ENCODE peak calls at places on chromosome 3, in four cellular contexts. One of them, this sample, is unnamed.

GRCh38 chr3:42600958-42601675 is 631 bp downstream of the NKTR start:
- DNase-seq in GM04504: peak
- DNase-seq in HEK293T: peak
- DNase-seq in activated T-helper 1 cell treated with Interleukin-2 at 50 U/mL for 16 hours: peak
- DNase-seq in this sample: no peak

GRCh38 chr3:176734146-176734545 is 463.1 kb downstream of the TBL1XR1 start:
- DNase-seq in activated T-helper 1 cell treated with Interleukin-2 at 50 U/mL for 16 hours: no peak
- DNase-seq in HEK293T: no peak
- DNase-seq in GM04504: no peak
- DNase-seq in this sample: no peak

GRCh38 chr3:147846854-147847453 is 437.8 kb downstream of the ZIC1 start:
- DNase-seq in GM04504: no peak
- DNase-seq in HEK293T: no peak
- DNase-seq in activated T-helper 1 cell treated with Interleukin-2 at 50 U/mL for 16 hours: no peak
- DNase-seq in this sample: no peak

GRCh38 chr3:123312331-123313265 is 110.9 kb downstream of the SEC22A start:
- DNase-seq in GM04504: no peak
- DNase-seq in HEK293T: no peak
- DNase-seq in activated T-helper 1 cell treated with Interleukin-2 at 50 U/mL for 16 hours: no peak
- DNase-seq in this sample: no peak

GRCh38 chr3:59695858-59696257 is 646.0 kb upstream of the CFAP20DC start:
- DNase-seq in GM04504: no peak
- DNase-seq in HEK293T: no peak
- DNase-seq in activated T-helper 1 cell treated with Interleukin-2 at 50 U/mL for 16 hours: no peak
- DNase-seq in this sample: no peak

GRCh38 chr3:52247455-52248164 is 2.1 kb downstream of the PPM1M start:
- DNase-seq in HEK293T: no peak
- DNase-seq in GM04504: no peak
- DNase-seq in activated T-helper 1 cell treated with Interleukin-2 at 50 U/mL for 16 hours: no peak
- DNase-seq in this sample: no peak

GRCh38 chr3:50648297-50648696 is 26.4 kb upstream of the DOCK3 start:
- DNase-seq in activated T-helper 1 cell treated with Interleukin-2 at 50 U/mL for 16 hours: no peak
- DNase-seq in GM04504: no peak
- DNase-seq in HEK293T: no peak
- DNase-seq in this sample: no peak

GRCh38 chr3:13379191-13379830 is 40.8 kb downstream of the NUP210 start:
- DNase-seq in GM04504: peak
- DNase-seq in activated T-helper 1 cell treated with Interleukin-2 at 50 U/mL for 16 hours: no peak
- DNase-seq in HEK293T: no peak
- DNase-seq in this sample: no peak

GRCh38 chr3:32121137-32121536 is 14.7 kb downstream of the GPD1L start:
- DNase-seq in HEK293T: no peak
- DNase-seq in activated T-helper 1 cell treated with Interleukin-2 at 50 U/mL for 16 hours: no peak
- DNase-seq in GM04504: no peak
- DNase-seq in this sample: no peak

GRCh38 chr3:45575491-45575923 is 19.0 kb upstream of the LIMD1 start:
- DNase-seq in activated T-helper 1 cell treated with Interleukin-2 at 50 U/mL for 16 hours: no peak
- DNase-seq in HEK293T: no peak
- DNase-seq in GM04504: no peak
- DNase-seq in this sample: no peak

GRCh38 chr3:69385723-69386483 is at the start of gene FRMD4B:
- DNase-seq in GM04504: no peak
- DNase-seq in HEK293T: peak
- DNase-seq in activated T-helper 1 cell treated with Interleukin-2 at 50 U/mL for 16 hours: no peak
- DNase-seq in this sample: no peak

GRCh38 chr3:8848696-8849131 is 79.3 kb upstream of the OXTR start:
- DNase-seq in GM04504: no peak
- DNase-seq in activated T-helper 1 cell treated with Interleukin-2 at 50 U/mL for 16 hours: no peak
- DNase-seq in HEK293T: no peak
- DNase-seq in this sample: no peak

GRCh38 chr3:27486328-27486727 is 2.1 kb upstream of the SLC4A7 start:
- DNase-seq in activated T-helper 1 cell treated with Interleukin-2 at 50 U/mL for 16 hours: no peak
- DNase-seq in GM04504: no peak
- DNase-seq in HEK293T: no peak
- DNase-seq in this sample: no peak

GRCh38 chr3:128242818-128243601 is 89.7 kb downstream of the EEFSEC start:
- DNase-seq in activated T-helper 1 cell treated with Interleukin-2 at 50 U/mL for 16 hours: no peak
- DNase-seq in GM04504: no peak
- DNase-seq in HEK293T: no peak
- DNase-seq in this sample: no peak

GRCh38 chr3:45311327-45311726 is 77.0 kb upstream of the LARS2 start:
- DNase-seq in HEK293T: no peak
- DNase-seq in GM04504: no peak
- DNase-seq in activated T-helper 1 cell treated with Interleukin-2 at 50 U/mL for 16 hours: no peak
- DNase-seq in this sample: no peak

GRCh38 chr3:156781310-156782230 is 44.6 kb upstream of the LEKR1 start:
- DNase-seq in GM04504: no peak
- DNase-seq in HEK293T: no peak
- DNase-seq in activated T-helper 1 cell treated with Interleukin-2 at 50 U/mL for 16 hours: no peak
- DNase-seq in this sample: no peak

GRCh38 chr3:20137642-20138041 is 48.4 kb downstream of the SGO1 start:
- DNase-seq in activated T-helper 1 cell treated with Interleukin-2 at 50 U/mL for 16 hours: no peak
- DNase-seq in HEK293T: no peak
- DNase-seq in GM04504: no peak
- DNase-seq in this sample: no peak

GRCh38 chr3:177647876-177648275 is 450.6 kb upstream of the TBL1XR1 start:
- DNase-seq in HEK293T: no peak
- DNase-seq in activated T-helper 1 cell treated with Interleukin-2 at 50 U/mL for 16 hours: no peak
- DNase-seq in GM04504: no peak
- DNase-seq in this sample: no peak

GRCh38 chr3:187122261-187122660 is 17.0 kb downstream of the RPL39L start:
- DNase-seq in HEK293T: no peak
- DNase-seq in activated T-helper 1 cell treated with Interleukin-2 at 50 U/mL for 16 hours: no peak
- DNase-seq in GM04504: no peak
- DNase-seq in this sample: no peak

GRCh38 chr3:112640333-112640863 is 545 bp downstream of the CCDC80 start:
- DNase-seq in activated T-helper 1 cell treated with Interleukin-2 at 50 U/mL for 16 hours: no peak
- DNase-seq in GM04504: peak
- DNase-seq in HEK293T: no peak
- DNase-seq in this sample: no peak

GRCh38 chr3:139718415-139718814 is 40.6 kb upstream of the NMNAT3 start:
- DNase-seq in HEK293T: peak
- DNase-seq in GM04504: peak
- DNase-seq in activated T-helper 1 cell treated with Interleukin-2 at 50 U/mL for 16 hours: no peak
- DNase-seq in this sample: no peak

GRCh38 chr3:113219605-113220300 is 8.4 kb downstream of the BOC start:
- DNase-seq in activated T-helper 1 cell treated with Interleukin-2 at 50 U/mL for 16 hours: no peak
- DNase-seq in GM04504: no peak
- DNase-seq in HEK293T: no peak
- DNase-seq in this sample: no peak

GRCh38 chr3:151439652-151440125 is 21.2 kb downstream of the IGSF10 start:
- DNase-seq in GM04504: peak
- DNase-seq in activated T-helper 1 cell treated with Interleukin-2 at 50 U/mL for 16 hours: no peak
- DNase-seq in HEK293T: peak
- DNase-seq in this sample: no peak

GRCh38 chr3:122572940-122573412 is 4.5 kb upstream of the PARP15 start:
- DNase-seq in GM04504: peak
- DNase-seq in activated T-helper 1 cell treated with Interleukin-2 at 50 U/mL for 16 hours: no peak
- DNase-seq in HEK293T: no peak
- DNase-seq in this sample: no peak

GRCh38 chr3:160060409-160061027 is 71.9 kb downstream of the IL12A start:
- DNase-seq in HEK293T: no peak
- DNase-seq in GM04504: no peak
- DNase-seq in activated T-helper 1 cell treated with Interleukin-2 at 50 U/mL for 16 hours: no peak
- DNase-seq in this sample: no peak

GRCh38 chr3:160393346-160394008 is 5.5 kb downstream of the IFT80 start:
- DNase-seq in activated T-helper 1 cell treated with Interleukin-2 at 50 U/mL for 16 hours: no peak
- DNase-seq in HEK293T: no peak
- DNase-seq in GM04504: no peak
- DNase-seq in this sample: no peak

GRCh38 chr3:10688548-10689172 is 127.4 kb upstream of the SLC6A11 start:
- DNase-seq in activated T-helper 1 cell treated with Interleukin-2 at 50 U/mL for 16 hours: no peak
- DNase-seq in HEK293T: no peak
- DNase-seq in GM04504: no peak
- DNase-seq in this sample: no peak

GRCh38 chr3:51622868-51623267 is 48.2 kb upstream of the TEX264 start:
- DNase-seq in activated T-helper 1 cell treated with Interleukin-2 at 50 U/mL for 16 hours: no peak
- DNase-seq in GM04504: peak
- DNase-seq in HEK293T: no peak
- DNase-seq in this sample: no peak

GRCh38 chr3:77320514-77320913 is 280.6 kb downstream of the ROBO2 start:
- DNase-seq in HEK293T: no peak
- DNase-seq in activated T-helper 1 cell treated with Interleukin-2 at 50 U/mL for 16 hours: no peak
- DNase-seq in GM04504: no peak
- DNase-seq in this sample: no peak

GRCh38 chr3:124395584-124396340 is 334.5 kb upstream of the UMPS start:
- DNase-seq in activated T-helper 1 cell treated with Interleukin-2 at 50 U/mL for 16 hours: no peak
- DNase-seq in HEK293T: no peak
- DNase-seq in GM04504: no peak
- DNase-seq in this sample: no peak

GRCh38 chr3:24270204-24270671 is 224.4 kb downstream of the THRB start:
- DNase-seq in HEK293T: no peak
- DNase-seq in GM04504: no peak
- DNase-seq in activated T-helper 1 cell treated with Interleukin-2 at 50 U/mL for 16 hours: no peak
- DNase-seq in this sample: no peak

GRCh38 chr3:126258670-126259069 is 78.3 kb upstream of the ALDH1L1 start:
- DNase-seq in HEK293T: no peak
- DNase-seq in activated T-helper 1 cell treated with Interleukin-2 at 50 U/mL for 16 hours: no peak
- DNase-seq in GM04504: no peak
- DNase-seq in this sample: no peak

GRCh38 chr3:125322166-125322565 is 53.0 kb downstream of the ZNF148 start:
- DNase-seq in activated T-helper 1 cell treated with Interleukin-2 at 50 U/mL for 16 hours: no peak
- DNase-seq in GM04504: peak
- DNase-seq in HEK293T: peak
- DNase-seq in this sample: no peak

GRCh38 chr3:129481783-129482332 is 41.8 kb downstream of the IFT122 start:
- DNase-seq in HEK293T: no peak
- DNase-seq in GM04504: no peak
- DNase-seq in activated T-helper 1 cell treated with Interleukin-2 at 50 U/mL for 16 hours: peak
- DNase-seq in this sample: peak

GRCh38 chr3:124784686-124785382 is 54.6 kb downstream of the UMPS start:
- DNase-seq in GM04504: no peak
- DNase-seq in activated T-helper 1 cell treated with Interleukin-2 at 50 U/mL for 16 hours: no peak
- DNase-seq in HEK293T: no peak
- DNase-seq in this sample: no peak

This sample was measured in T-helper 22 cell.